ENCODE peak calls at places on chromosomes 12 and 14, in four cellular contexts. C is choroid plexus epithelial cell, T is neural progenitor cell, K is Calu3. A is an unnamed sample.

GRCh38 chr14:77641534-77642341 is 25.3 kb upstream of the SPTLC2 start:
- DNase-seq in C (peak), T (no peak), K (peak), A (peak)

GRCh38 chr14:73491256-73491976 is 683 bp downstream of the RIOX1 start:
- DNase-seq in C (peak), T (peak), K (peak), A (peak)

GRCh38 chr12:99332936-99333591 is 314.5 kb upstream of the GARIN6 start:
- DNase-seq in C (no peak), T (no peak), K (no peak), A (no peak)

GRCh38 chr12:92582466-92582865 is 120.3 kb upstream of the PLEKHG7 start:
- DNase-seq in C (no peak), T (no peak), K (no peak), A (no peak)

GRCh38 chr14:91400696-91401095 is 16.9 kb downstream of the CCDC88C start:
- DNase-seq in C (peak), T (no peak), K (no peak), A (no peak)

GRCh38 chr12:104805186-104805585 is 152.9 kb downstream of the SLC41A2 start:
- DNase-seq in C (peak), T (no peak), K (no peak), A (no peak)

GRCh38 chr14:99759546-99759925 is 33.7 kb upstream of the EML1 start:
- DNase-seq in C (no peak), T (no peak), K (no peak), A (no peak)

GRCh38 chr12:107593713-107594381 is 91.8 kb upstream of the PWP1 start:
- DNase-seq in C (no peak), T (no peak), K (peak), A (no peak)

GRCh38 chr12:75116611-75117010 is 93.0 kb downstream of the KCNC2 start:
- DNase-seq in C (no peak), T (no peak), K (no peak), A (no peak)

GRCh38 chr14:104967414-104968152 is 10.6 kb downstream of the AHNAK2 start:
- DNase-seq in C (peak), T (peak), K (peak), A (peak)

GRCh38 chr12:10669533-10669932 is 4.3 kb downstream of the STYK1 start:
- DNase-seq in C (no peak), T (no peak), K (no peak), A (no peak)

GRCh38 chr12:52307836-52308806 is 13.1 kb downstream of the KRT83 start:
- DNase-seq in C (peak), T (peak), K (peak), A (peak)

GRCh38 chr12:21823581-21823980 is 49.1 kb upstream of the KCNJ8 start:
- DNase-seq in C (no peak), T (no peak), K (no peak), A (no peak)

GRCh38 chr14:60217713-60218112 is 31.3 kb upstream of the PPM1A start:
- DNase-seq in C (no peak), T (no peak), K (no peak), A (no peak)

GRCh38 chr14:64421166-64421565 is 33.0 kb downstream of the MTHFD1 start:
- DNase-seq in C (peak), T (no peak), K (no peak), A (peak)

GRCh38 chr14:54584097-54584496 is 17.2 kb downstream of the SAMD4A start:
- DNase-seq in C (no peak), T (no peak), K (no peak), A (no peak)

GRCh38 chr12:124750787-124751471 is 112.7 kb downstream of the SCARB1 start:
- DNase-seq in C (no peak), T (peak), K (peak), A (no peak)

GRCh38 chr14:92317511-92317910 is 5.5 kb upstream of the SLC24A4 start:
- DNase-seq in C (peak), T (no peak), K (no peak), A (no peak)

GRCh38 chr12:124694250-124694649 is 126.8 kb upstream of the NCOR2 start:
- DNase-seq in C (no peak), T (no peak), K (no peak), A (no peak)

GRCh38 chr12:5506295-5506694 is 74.4 kb downstream of the NTF3 start:
- DNase-seq in C (no peak), T (no peak), K (no peak), A (no peak)

GRCh38 chr12:20718294-20718693 is 23.2 kb downstream of the SLCO1C1 start:
- DNase-seq in C (no peak), T (no peak), K (no peak), A (no peak)

GRCh38 chr12:20716985-20717384 is 21.9 kb downstream of the SLCO1C1 start:
- DNase-seq in C (no peak), T (no peak), K (no peak), A (no peak)

GRCh38 chr12:20711846-20712245 is 16.7 kb downstream of the SLCO1C1 start:
- DNase-seq in C (no peak), T (no peak), K (no peak), A (no peak)

DNA sequence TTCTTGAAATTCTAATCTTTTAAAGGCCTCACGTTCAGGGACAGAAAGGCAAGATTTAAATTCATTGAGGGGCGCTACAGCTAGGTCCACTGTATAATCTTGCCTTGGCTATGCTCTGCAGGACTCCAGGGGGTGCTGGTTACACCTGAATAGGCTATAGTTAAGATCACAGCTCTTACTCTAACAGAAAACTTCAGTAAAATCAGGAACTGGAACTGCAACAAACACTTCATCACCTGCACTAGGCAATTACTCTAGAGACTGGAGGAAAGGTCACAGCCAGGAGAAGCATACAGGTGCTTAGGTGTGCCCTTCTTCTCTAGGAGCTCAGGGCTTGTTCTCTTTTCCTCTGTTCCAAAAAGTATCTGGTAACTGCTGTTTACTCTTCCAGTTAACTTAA is 20.9 kb downstream of the SLCO1C1 start:
- DNase-seq in C (no peak), T (peak), K (peak), A (no peak)
- TF ChIP-seq CTCF in C (no peak), T (peak), K (no peak), A (no peak)

GRCh38 chr14:52012635-52013034 is 23.3 kb downstream of the RTRAF start:
- DNase-seq in C (peak), T (no peak), K (no peak), A (peak)

GRCh38 chr14:52018252-52018651 is 28.9 kb downstream of the RTRAF start:
- DNase-seq in C (peak), T (no peak), K (peak), A (no peak)

GRCh38 chr14:52014601-52015267 is 25.4 kb downstream of the RTRAF start:
- DNase-seq in C (no peak), T (no peak), K (no peak), A (no peak)

GRCh38 chr14:52013984-52014600 is 24.7 kb downstream of the RTRAF start:
- DNase-seq in C (no peak), T (peak), K (peak), A (no peak)

DNA sequence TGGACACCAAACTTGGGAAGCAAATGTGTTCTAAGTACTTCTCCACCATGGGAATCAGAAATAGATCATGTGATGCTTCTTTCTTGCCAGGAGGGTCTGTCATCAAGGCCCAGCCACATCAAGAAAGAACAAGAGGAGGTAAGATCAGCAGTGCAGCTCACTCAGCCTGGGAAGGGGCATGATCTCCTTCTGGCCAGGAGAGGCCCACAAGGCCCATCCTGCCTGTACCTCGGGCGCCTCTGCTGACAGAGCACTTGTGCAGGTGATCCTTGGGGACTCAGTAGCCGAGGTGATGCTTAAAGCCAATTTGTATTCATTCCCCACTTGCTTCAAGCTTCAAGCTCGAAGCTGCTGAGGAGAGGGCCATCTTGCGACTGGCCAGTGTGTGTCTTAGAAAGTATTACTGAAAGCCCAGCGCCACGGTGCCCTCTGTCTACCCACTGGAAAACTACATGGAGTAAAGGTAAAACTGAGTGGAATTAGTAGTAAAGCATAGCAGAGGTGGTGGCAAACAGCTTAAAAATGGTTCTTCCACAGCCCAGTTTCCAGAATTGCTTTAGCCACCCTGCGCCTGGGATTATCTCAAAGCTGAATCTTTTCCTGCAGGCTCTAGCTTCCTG is 26.2 kb downstream of the RTRAF start:
- DNase-seq in C (peak), T (peak), K (no peak), A (peak)
- TF ChIP-seq CTCF in C (peak), T (peak), K (peak), A (peak)

GRCh38 chr12:49138587-49138986 is 7.4 kb upstream of the TUBA1B start:
- DNase-seq in C (peak), T (no peak), K (no peak), A (no peak)
- TF ChIP-seq CTCF in C (no peak), T (no peak), K (no peak), A (no peak)

GRCh38 chr12:6703631-6704030 is 3.0 kb upstream of the PIANP start:
- DNase-seq in C (peak), T (peak), K (no peak), A (no peak)
- TF ChIP-seq CTCF in C (no peak), T (no peak), K (no peak), A (no peak)

GRCh38 chr12:57004651-57005050 is 1.7 kb downstream of the ZBTB39 start:
- DNase-seq in C (no peak), T (no peak), K (no peak), A (no peak)

GRCh38 chr12:57003395-57003794 is 3.0 kb downstream of the ZBTB39 start:
- DNase-seq in C (no peak), T (no peak), K (no peak), A (no peak)

GRCh38 chr12:57006809-57007475 is 596 bp upstream of the ZBTB39 start:
- DNase-seq in C (no peak), T (no peak), K (no peak), A (no peak)

GRCh38 chr12:57008113-57008687 is 1.9 kb upstream of the ZBTB39 start:
- DNase-seq in C (peak), T (peak), K (peak), A (peak)

GRCh38 chr12:57005980-57006808 is at the start of gene ZBTB39:
- DNase-seq in C (peak), T (peak), K (peak), A (peak)
- TF ChIP-seq CTCF in C (peak), T (peak), K (peak), A (peak)

GRCh38 chr14:93986972-93987371 is 10.1 kb upstream of the CCDC197 start:
- DNase-seq in C (no peak), T (no peak), K (no peak), A (peak)

GRCh38 chr14:93982684-93983007 is 6.3 kb upstream of the ASB2 start:
- DNase-seq in C (no peak), T (no peak), K (no peak), A (no peak)

GRCh38 chr14:93987376-93987775 is 9.7 kb upstream of the CCDC197 start:
- DNase-seq in C (no peak), T (no peak), K (peak), A (peak)

GRCh38 chr14:93984070-93984469 is 7.7 kb upstream of the ASB2 start:
- DNase-seq in C (no peak), T (no peak), K (no peak), A (no peak)

DNA sequence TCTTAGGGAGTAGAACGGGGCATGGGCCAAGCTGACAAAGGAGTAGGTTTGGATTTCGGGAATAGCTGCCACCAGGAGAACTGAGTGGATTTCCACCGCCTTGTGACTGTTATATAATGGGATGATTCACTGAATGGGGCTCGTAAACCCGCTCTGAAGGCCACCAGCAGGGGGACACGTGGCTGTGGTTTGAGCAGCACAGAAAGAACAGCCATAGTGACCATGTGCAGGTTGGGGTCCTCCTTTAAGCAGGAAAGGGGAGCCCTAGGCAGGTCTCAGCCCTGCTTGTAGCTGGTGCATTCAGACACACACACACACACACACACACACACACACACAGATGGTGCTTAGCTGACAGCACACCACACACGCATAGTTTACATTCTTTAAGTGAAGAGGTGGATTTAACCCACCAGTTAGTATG is 8.6 kb upstream of the ASB2 start:
- DNase-seq in C (peak), T (peak), K (peak), A (peak)
- TF ChIP-seq CTCF in C (peak), T (peak), K (peak), A (peak)

DNA sequence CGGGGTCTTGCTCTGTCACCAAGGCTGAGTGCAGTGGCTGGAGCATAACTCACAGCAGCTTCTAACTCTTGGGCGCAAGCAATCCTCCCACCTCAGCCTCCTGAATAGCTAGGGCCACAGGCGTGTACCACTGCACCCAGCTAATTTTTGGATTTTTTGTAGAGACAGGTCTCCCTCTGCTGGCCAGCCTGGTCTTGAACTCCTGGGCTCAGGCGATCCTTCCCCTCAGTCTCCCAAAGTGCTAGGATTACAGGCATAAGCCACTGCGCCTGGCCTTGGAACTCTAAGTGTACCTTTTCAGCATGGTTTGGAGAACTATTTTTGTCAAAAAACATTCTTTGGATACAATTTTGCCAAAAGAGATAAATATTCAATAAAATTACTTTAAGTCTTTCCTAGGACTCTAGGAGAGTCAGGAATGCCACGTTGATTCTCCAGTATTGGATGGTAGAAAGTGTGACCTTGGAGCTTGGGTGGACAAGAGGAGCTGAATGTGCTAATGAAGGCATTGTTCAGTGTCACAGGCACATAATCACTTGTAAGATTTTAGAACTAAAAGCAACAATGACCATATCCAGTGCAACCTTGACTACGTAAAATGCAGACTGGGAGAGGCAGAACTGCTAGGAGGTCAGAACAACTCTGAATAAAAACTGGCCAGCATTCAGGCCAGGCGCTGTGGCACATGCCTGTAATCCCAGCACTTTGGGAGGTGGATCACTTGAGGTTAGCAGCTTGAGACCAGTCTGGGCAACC is 2.8 kb downstream of the SRSF9 start:
- DNase-seq in C (peak), T (peak), K (peak), A (peak)
- TF ChIP-seq CTCF in C (peak), T (peak), K (peak), A (peak)

GRCh38 chr14:86462193-86462592 is 932.2 kb downstream of the FLRT2 start:
- DNase-seq in C (peak), T (peak), K (peak), A (peak)
- TF ChIP-seq CTCF in C (peak), T (peak), K (no peak), A (peak)

GRCh38 chr14:80206351-80206750 is 5.0 kb downstream of the DIO2 start:
- DNase-seq in C (peak), T (no peak), K (no peak), A (no peak)

GRCh38 chr14:80200093-80200492 is 11.2 kb downstream of the DIO2 start:
- DNase-seq in C (no peak), T (no peak), K (no peak), A (no peak)

GRCh38 chr14:80208426-80208950 is 2.8 kb downstream of the DIO2 start:
- DNase-seq in C (no peak), T (no peak), K (no peak), A (no peak)

DNA sequence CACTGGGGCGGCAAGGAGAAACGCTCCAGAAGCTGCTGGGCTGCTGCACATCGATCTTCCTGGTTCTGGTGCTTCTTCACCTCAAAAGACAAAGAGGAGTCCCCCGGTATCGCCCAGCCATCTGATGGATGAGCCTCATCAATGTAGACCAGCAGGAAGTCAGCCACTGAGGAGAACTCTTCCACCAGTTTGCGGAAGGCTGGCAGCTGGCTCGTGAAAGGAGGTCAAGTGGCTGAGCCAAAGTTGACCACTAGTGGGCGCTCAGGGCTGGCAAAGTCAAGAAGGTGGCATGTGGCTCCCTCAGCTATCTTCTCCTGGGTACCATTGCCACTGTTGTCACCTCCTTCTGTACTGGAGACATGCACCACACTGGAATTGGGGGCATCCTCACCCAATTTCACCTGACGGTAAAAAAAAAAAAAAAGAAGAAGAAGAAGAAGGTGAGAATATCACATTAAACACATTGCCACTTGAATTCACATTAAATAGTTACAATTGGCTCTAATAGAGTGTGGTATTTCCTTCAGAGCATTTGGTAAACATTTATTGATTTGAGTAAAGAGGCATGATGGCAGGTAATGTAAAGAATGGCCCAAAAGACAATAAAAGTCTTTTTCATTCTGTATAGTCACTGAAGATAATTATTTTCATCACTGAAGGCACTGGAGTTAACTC is 8.3 kb downstream of the DIO2 start:
- DNase-seq in C (no peak), T (peak), K (peak), A (peak)
- TF ChIP-seq CTCF in C (peak), T (peak), K (peak), A (peak)

A was measured in MCF 10A.